ENCODE peak calls at places on chromosomes 3 and 15, in six cellular contexts. One of them, this sample, is unnamed.

GRCh38 chr3:169387751-169388696 is 275.5 kb downstream of the MECOM start:
- DNase-seq in cardiac muscle cell: no peak
- DNase-seq in H54: no peak
- DNase-seq in nephron progenitor cell: no peak
- DNase-seq in ELR: no peak
- DNase-seq in SW 1271: no peak
- DNase-seq in this sample: no peak

GRCh38 chr15:77400258-77400657 is 19.6 kb downstream of the PEAK1 start:
- DNase-seq in cardiac muscle cell: no peak
- DNase-seq in H54: no peak
- DNase-seq in nephron progenitor cell: no peak
- DNase-seq in ELR: no peak
- DNase-seq in SW 1271: no peak
- DNase-seq in this sample: no peak

GRCh38 chr3:37993811-37994638 is 3.4 kb downstream of the VILL start:
- DNase-seq in cardiac muscle cell: no peak
- DNase-seq in H54: no peak
- DNase-seq in nephron progenitor cell: peak
- DNase-seq in ELR: peak
- DNase-seq in SW 1271: no peak
- DNase-seq in this sample: peak

GRCh38 chr3:33886015-33886414 is 87.6 kb downstream of the PDCD6IP start:
- DNase-seq in cardiac muscle cell: no peak
- DNase-seq in H54: no peak
- DNase-seq in nephron progenitor cell: no peak
- DNase-seq in ELR: no peak
- DNase-seq in SW 1271: no peak
- DNase-seq in this sample: no peak

GRCh38 chr3:150363420-150363819 is 44.7 kb upstream of the TSC22D2 start:
- DNase-seq in cardiac muscle cell: no peak
- DNase-seq in H54: no peak
- DNase-seq in nephron progenitor cell: no peak
- DNase-seq in ELR: no peak
- DNase-seq in SW 1271: no peak
- DNase-seq in this sample: no peak

GRCh38 chr3:56277236-56277635 is 191.0 kb downstream of the ERC2 start:
- DNase-seq in cardiac muscle cell: no peak
- DNase-seq in H54: no peak
- DNase-seq in nephron progenitor cell: no peak
- DNase-seq in ELR: no peak
- DNase-seq in SW 1271: no peak
- DNase-seq in this sample: no peak

GRCh38 chr3:13420817-13421755 is 964 bp upstream of the NUP210 start:
- DNase-seq in cardiac muscle cell: no peak
- DNase-seq in H54: no peak
- DNase-seq in nephron progenitor cell: no peak
- DNase-seq in ELR: no peak
- DNase-seq in SW 1271: no peak
- DNase-seq in this sample: no peak

GRCh38 chr3:37995652-37996641 is 5.4 kb downstream of the VILL start:
- DNase-seq in cardiac muscle cell: no peak
- DNase-seq in H54: no peak
- DNase-seq in nephron progenitor cell: no peak
- DNase-seq in ELR: no peak
- DNase-seq in SW 1271: no peak
- DNase-seq in this sample: no peak

This sample was measured in trophoblast cell.